ENCODE peak calls at places on chromosome 20, in six cellular contexts. H, G, P, A, R and O are unnamed samples.
A peak's percentile ranks its signal among the peaks of the same experiment; 100 is the strongest.

GRCh38 chr20:4726710-4727391 is 5.1 kb downstream of the PRND start:
- DNase-seq in R (peak; percentile 16), G (peak; percentile 36), P (peak; percentile 66), A (no peak), H (no peak), O (peak; percentile 59)

GRCh38 chr20:19889011-19889953 is 127.9 kb upstream of the NAA20 start:
- DNase-seq in G (peak; percentile 40), A (no peak), H (no peak), R (no peak), P (no peak), O (peak; percentile 89)

GRCh38 chr20:33348136-33348937 is 53.0 kb downstream of the CDK5RAP1 start:
- DNase-seq in P (no peak), R (no peak), G (no peak), A (no peak), H (no peak), O (no peak)

GRCh38 chr20:58883243-58883691 is 30.8 kb downstream of the GNAS start:
- DNase-seq in G (no peak), R (no peak), A (no peak), P (no peak), H (no peak), O (no peak)

GRCh38 chr20:7136886-7137285 is 369.4 kb downstream of the BMP2 start:
- DNase-seq in G (no peak), H (no peak), A (no peak), P (no peak), R (no peak), O (no peak)

GRCh38 chr20:57698191-57698866 is 11.5 kb downstream of the PMEPA1 start:
- DNase-seq in A (no peak), R (peak; percentile 59), H (peak; percentile 94), P (no peak), G (no peak), O (peak; percentile 94)

GRCh38 chr20:59178983-59179595 is 15.5 kb downstream of the ZNF831 start:
- DNase-seq in R (no peak), G (no peak), P (no peak), H (no peak), A (no peak), O (no peak)

GRCh38 chr20:33070413-33071053 is 8.9 kb upstream of the BPIFB4 start:
- DNase-seq in H (no peak), A (no peak), P (no peak), G (no peak), R (no peak), O (no peak)

GRCh38 chr20:47274449-47275108 is 81.9 kb downstream of the ZMYND8 start:
- DNase-seq in A (no peak), H (peak; percentile 67), G (peak; percentile 30), P (no peak), R (no peak), O (peak; percentile 93)

GRCh38 chr20:35288325-35289060 is 3.7 kb downstream of the FAM83C start:
- DNase-seq in H (no peak), R (no peak), G (no peak), P (no peak), A (no peak), O (no peak)

GRCh38 chr20:13567663-13568062 is 71.1 kb downstream of the TASP1 start:
- DNase-seq in H (no peak), P (no peak), R (no peak), A (no peak), G (no peak), O (peak; percentile 59)

GRCh38 chr20:34948030-34948429 is 7.6 kb downstream of the GSS start:
- DNase-seq in R (no peak), A (no peak), G (no peak), H (no peak), P (no peak), O (peak; percentile 56)

GRCh38 chr20:38125157-38126056 is 39.7 kb downstream of the TGM2 start:
- DNase-seq in P (no peak), G (peak; percentile 72), H (no peak), R (peak; percentile 86), A (no peak), O (peak; percentile 92)

GRCh38 chr20:19683168-19683567 is 74.9 kb upstream of the RIN2 start:
- DNase-seq in A (no peak), R (no peak), G (no peak), H (no peak), P (no peak), O (peak; percentile 32)

GRCh38 chr20:10761232-10761631 is 87.4 kb upstream of the JAG1 start:
- DNase-seq in H (no peak), A (no peak), P (no peak), R (no peak), G (no peak), O (no peak)

GRCh38 chr20:22691369-22692118 is 107.2 kb upstream of the FOXA2 start:
- DNase-seq in H (peak; percentile 51), G (peak; percentile 63), R (no peak), A (peak; percentile 68), P (peak; percentile 33), O (peak; percentile 87)

GRCh38 chr20:34458631-34459030 is 57.6 kb upstream of the DYNLRB1 start:
- DNase-seq in P (no peak), A (no peak), R (no peak), G (no peak), H (no peak), O (peak; percentile 12)

GRCh38 chr20:62710886-62711702 is 2.5 kb downstream of the NTSR1 start:
- DNase-seq in P (no peak), R (no peak), G (no peak), H (no peak), A (no peak), O (no peak)

GRCh38 chr20:37071481-37071911 is 24.3 kb downstream of the RBL1 start:
- DNase-seq in P (peak; percentile 17), R (no peak), G (no peak), H (no peak), A (no peak), O (peak; percentile 23)

GRCh38 chr20:5864873-5865582 is 85.3 kb downstream of the TRMT6 start:
- DNase-seq in A (no peak), R (no peak), P (no peak), G (no peak), H (no peak), O (peak; percentile 81)

GRCh38 chr20:13800728-13801134 is 15.9 kb downstream of the NDUFAF5 start:
- DNase-seq in A (peak; percentile 73), H (no peak), R (peak; percentile 6), P (no peak), G (peak; percentile 50), O (peak; percentile 97)

GRCh38 chr20:370151-370600 is 10.4 kb upstream of the TRIB3 start:
- DNase-seq in P (no peak), H (no peak), R (no peak), G (no peak), A (no peak), O (no peak)

GRCh38 chr20:58891076-58891685 is 38.7 kb downstream of the GNAS start:
- DNase-seq in A (peak; percentile 83), R (no peak), G (peak; percentile 62), P (peak; percentile 73), H (no peak), O (peak; percentile 85)

GRCh38 chr20:23086931-23087411 is 847 bp upstream of the CD93 start:
- DNase-seq in P (no peak), H (no peak), G (no peak), R (no peak), A (no peak), O (no peak)

GRCh38 chr20:47753571-47754120 is 31.6 kb downstream of the SULF2 start:
- DNase-seq in P (no peak), R (no peak), H (no peak), G (no peak), A (peak; percentile 59), O (no peak)

GRCh38 chr20:24820345-24820744 is 128.7 kb upstream of the CST7 start:
- DNase-seq in A (no peak), H (no peak), G (no peak), R (no peak), P (no peak), O (no peak)

GRCh38 chr20:23059831-23060230 is 10.4 kb upstream of the THBD start:
- DNase-seq in P (no peak), H (no peak), A (no peak), R (no peak), G (no peak), O (no peak)

GRCh38 chr20:35478804-35479472 is 23.5 kb downstream of the CEP250 start:
- DNase-seq in G (no peak), R (no peak), P (no peak), A (peak; percentile 42), H (no peak), O (peak; percentile 13)

GRCh38 chr20:48807051-48807450 is 20.7 kb downstream of the PREX1 start:
- DNase-seq in A (no peak), R (no peak), P (no peak), G (no peak), H (no peak), O (no peak)

GRCh38 chr20:37275125-37275524 is 13.5 kb upstream of the GHRH start:
- DNase-seq in G (no peak), R (no peak), A (no peak), P (no peak), H (no peak), O (no peak)

GRCh38 chr20:50247196-50248094 is 56.8 kb downstream of the CEBPB start:
- DNase-seq in G (no peak), H (no peak), R (no peak), A (no peak), P (no peak), O (no peak)

GRCh38 chr20:47982574-47983360 is 197.5 kb upstream of the SULF2 start:
- DNase-seq in G (no peak), H (no peak), R (no peak), P (no peak), A (no peak), O (no peak)

GRCh38 chr20:64149809-64150560 is 14.3 kb upstream of the MYT1 start:
- DNase-seq in G (no peak), A (no peak), R (no peak), H (no peak), P (no peak), O (no peak)
- H3K9me3 ChIP-seq in G (peaks cover 10% of the 10 kb centered on the region), A (no peaks in the 10 kb centered on the region), R (peaks cover 5% of the 10 kb centered on the region), H (peaks cover 5% of the 10 kb centered on the region), P (no peaks in the 10 kb centered on the region), O (no peaks in the 10 kb centered on the region)

GRCh38 chr20:2523919-2524434 is 12.4 kb upstream of the TMC2 start:
- DNase-seq in H (no peak), R (no peak), P (no peak), A (no peak), G (no peak), O (no peak)
- H3K4me3 ChIP-seq in H (peak overlapping the region; percentile 70), R (peak overlapping the region; percentile 98), P (no peak overlapping the region), A (peak overlapping the region; percentile 73), G (no peak overlapping the region), O (peak overlapping the region; percentile 62)

GRCh38 chr20:43691928-43692524 is 25.1 kb downstream of the MYBL2 start:
- DNase-seq in H (peak; percentile 29), R (no peak), G (peak; percentile 37), P (peak; percentile 23), A (peak; percentile 77), O (peak; percentile 58)
- H3K4me1 ChIP-seq in H (no peaks in the 10 kb centered on the region), R (no peaks in the 10 kb centered on the region), G (no peaks in the 10 kb centered on the region), P (no peaks in the 10 kb centered on the region), A (no peaks in the 10 kb centered on the region), O (no peaks in the 10 kb centered on the region)

GRCh38 chr20:55919319-55919718 is 86.0 kb downstream of the CBLN4 start:
- DNase-seq in G (no peak), H (no peak), P (no peak), A (no peak), R (no peak), O (no peak)

DNA sequence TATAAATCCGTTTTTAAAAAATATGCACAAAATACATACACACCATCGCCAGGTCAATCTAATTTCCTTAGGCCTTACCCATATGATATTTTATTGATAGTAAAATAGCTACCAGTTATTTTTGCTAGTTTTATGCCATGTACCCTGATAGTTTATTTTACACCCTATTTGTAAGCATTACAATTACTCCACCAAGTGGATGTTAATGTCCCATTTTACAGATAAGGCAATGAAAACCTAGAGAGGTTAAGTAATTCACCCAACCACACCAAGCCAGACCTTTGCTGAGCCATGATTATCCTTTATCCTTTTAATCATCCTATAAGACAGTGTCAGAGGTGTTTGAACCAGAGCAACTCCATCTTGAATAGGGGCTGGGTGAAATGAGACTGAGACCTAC is 86.8 kb downstream of the CBLN4 start:
- DNase-seq in G (no peak), R (no peak), P (no peak), H (no peak), A (no peak), O (no peak)
- H3K9me3 ChIP-seq in G (peaks cover 7% of the 10 kb centered on the region), R (no peaks in the 10 kb centered on the region), P (no peaks in the 10 kb centered on the region), H (peaks cover 20% of the 10 kb centered on the region), A (no peaks in the 10 kb centered on the region), O (no peaks in the 10 kb centered on the region)